ENCODE peak calls at places on chromosomes 3 and 15, in seven cellular contexts. One of them, this sample, is unnamed. For H3K4me1, the result is how much of the 10 kb centered on the place peaks cover.

GRCh38 chr3:112582242-112582874 is 20.5 kb downstream of the SLC35A5 start:
- DNase-seq in PC-9: peak
- DNase-seq in A549: peak
- DNase-seq in SK-N-SH: peak
- DNase-seq in adrenal gland: no peak
- DNase-seq in tibial artery: no peak
- DNase-seq in left lung: no peak
- DNase-seq in this sample: no peak

GRCh38 chr3:131250466-131250865 is 131.1 kb upstream of the NUDT16 start:
- DNase-seq in PC-9: no peak
- DNase-seq in A549: peak
- DNase-seq in SK-N-SH: no peak
- DNase-seq in adrenal gland: no peak
- DNase-seq in tibial artery: no peak
- DNase-seq in left lung: no peak
- DNase-seq in this sample: no peak

GRCh38 chr3:13574798-13575451 is 26.0 kb downstream of the FBLN2 start:
- DNase-seq in PC-9: no peak
- DNase-seq in A549: no peak
- DNase-seq in SK-N-SH: no peak
- DNase-seq in adrenal gland: no peak
- DNase-seq in tibial artery: no peak
- DNase-seq in left lung: peak
- DNase-seq in this sample: peak

GRCh38 chr3:99938270-99938955 is 120.8 kb downstream of the CMSS1 start:
- DNase-seq in PC-9: no peak
- DNase-seq in A549: no peak
- DNase-seq in SK-N-SH: no peak
- DNase-seq in adrenal gland: no peak
- DNase-seq in tibial artery: no peak
- DNase-seq in left lung: no peak
- DNase-seq in this sample: no peak

GRCh38 chr3:134795776-134796312 is 784 bp downstream of the EPHB1 start:
- DNase-seq in PC-9: no peak
- DNase-seq in A549: peak
- DNase-seq in SK-N-SH: peak
- DNase-seq in adrenal gland: no peak
- DNase-seq in tibial artery: no peak
- DNase-seq in left lung: no peak
- DNase-seq in this sample: no peak

GRCh38 chr3:173977747-173978146 is 580.2 kb downstream of the NLGN1 start:
- DNase-seq in PC-9: no peak
- DNase-seq in A549: no peak
- DNase-seq in SK-N-SH: no peak
- DNase-seq in adrenal gland: no peak
- DNase-seq in tibial artery: no peak
- DNase-seq in left lung: no peak
- DNase-seq in this sample: no peak

GRCh38 chr3:70606018-70606417 is 293.6 kb upstream of the MDFIC2 start:
- DNase-seq in PC-9: no peak
- DNase-seq in A549: no peak
- DNase-seq in SK-N-SH: peak
- DNase-seq in adrenal gland: no peak
- DNase-seq in tibial artery: no peak
- DNase-seq in left lung: no peak
- DNase-seq in this sample: no peak

GRCh38 chr3:48011771-48012170 is 4.4 kb downstream of the MAP4 start:
- DNase-seq in PC-9: no peak
- DNase-seq in A549: no peak
- DNase-seq in SK-N-SH: no peak
- DNase-seq in adrenal gland: no peak
- DNase-seq in tibial artery: no peak
- DNase-seq in left lung: no peak
- DNase-seq in this sample: no peak

GRCh38 chr3:185658504-185658912 is 72.4 kb downstream of the SENP2 start:
- DNase-seq in PC-9: peak
- DNase-seq in A549: peak
- DNase-seq in SK-N-SH: no peak
- DNase-seq in adrenal gland: peak
- DNase-seq in tibial artery: peak
- DNase-seq in left lung: no peak
- DNase-seq in this sample: peak

GRCh38 chr15:38411902-38412301 is 42.0 kb upstream of the FAM98B start:
- DNase-seq in PC-9: no peak
- DNase-seq in A549: no peak
- DNase-seq in SK-N-SH: no peak
- DNase-seq in adrenal gland: no peak
- DNase-seq in tibial artery: no peak
- DNase-seq in left lung: no peak
- DNase-seq in this sample: no peak

GRCh38 chr3:127038476-127038875 is 55.6 kb downstream of the PLXNA1 start:
- DNase-seq in PC-9: no peak
- DNase-seq in A549: no peak
- DNase-seq in SK-N-SH: no peak
- DNase-seq in adrenal gland: peak
- DNase-seq in tibial artery: no peak
- DNase-seq in left lung: peak
- DNase-seq in this sample: peak

GRCh38 chr15:78452485-78452884 is 14.5 kb downstream of the IREB2 start:
- DNase-seq in PC-9: no peak
- DNase-seq in A549: no peak
- DNase-seq in SK-N-SH: no peak
- DNase-seq in adrenal gland: no peak
- DNase-seq in tibial artery: no peak
- DNase-seq in left lung: no peak
- DNase-seq in this sample: no peak
- H3K4me1 ChIP-seq in PC-9: under half
- H3K4me1 ChIP-seq in A549: under half
- H3K4me1 ChIP-seq in SK-N-SH: under half
- H3K4me1 ChIP-seq in adrenal gland: half or more
- H3K4me1 ChIP-seq in tibial artery: under half
- H3K4me1 ChIP-seq in left lung: under half
- H3K4me1 ChIP-seq in this sample: under half

DNA sequence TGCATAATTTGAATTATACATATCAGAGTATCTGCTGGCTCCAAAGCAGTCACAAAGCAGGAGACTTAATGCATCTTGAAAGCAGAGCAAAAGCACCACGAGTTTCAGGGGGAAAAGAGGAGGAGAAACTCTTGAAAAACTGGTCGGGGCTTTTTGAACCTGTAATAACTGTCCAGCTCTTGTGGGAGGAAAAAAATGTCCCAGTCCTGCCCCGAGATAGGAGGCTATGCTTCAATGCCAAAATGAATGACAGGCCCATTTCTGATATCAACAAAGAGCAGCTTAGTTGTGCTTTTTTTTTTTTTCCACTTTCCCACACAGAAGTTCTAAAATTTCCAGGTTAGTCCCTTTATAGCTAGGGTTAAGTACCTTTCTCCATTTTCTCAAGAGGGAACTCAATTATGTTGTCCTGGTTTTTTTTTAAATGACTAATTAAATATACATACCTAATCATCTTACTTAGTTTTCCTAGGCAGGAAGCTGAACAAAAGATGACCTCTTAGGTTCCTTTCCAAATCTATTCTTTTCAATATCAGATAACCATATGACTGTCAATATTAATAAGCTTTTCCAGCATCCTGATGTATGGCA is 120.2 kb downstream of the TFDP2 start:
- DNase-seq in PC-9: no peak
- DNase-seq in A549: no peak
- DNase-seq in SK-N-SH: peak
- DNase-seq in adrenal gland: no peak
- DNase-seq in tibial artery: no peak
- DNase-seq in left lung: no peak
- DNase-seq in this sample: no peak
- H3K4me3 ChIP-seq in PC-9: no peak
- H3K4me3 ChIP-seq in A549: no peak
- H3K4me3 ChIP-seq in SK-N-SH: no peak
- H3K4me3 ChIP-seq in adrenal gland: no peak
- H3K4me3 ChIP-seq in tibial artery: no peak
- H3K4me3 ChIP-seq in left lung: no peak
- H3K4me3 ChIP-seq in this sample: no peak

GRCh38 chr15:63517202-63517601 is 12.8 kb downstream of the USP3 start:
- DNase-seq in PC-9: no peak
- DNase-seq in A549: no peak
- DNase-seq in SK-N-SH: no peak
- DNase-seq in adrenal gland: no peak
- DNase-seq in tibial artery: no peak
- DNase-seq in left lung: no peak
- DNase-seq in this sample: no peak
- H3K4me1 ChIP-seq in PC-9: half or more
- H3K4me1 ChIP-seq in A549: half or more
- H3K4me1 ChIP-seq in SK-N-SH: under half
- H3K4me1 ChIP-seq in adrenal gland: half or more
- H3K4me1 ChIP-seq in tibial artery: under half
- H3K4me1 ChIP-seq in left lung: under half
- H3K4me1 ChIP-seq in this sample: under half

DNA sequence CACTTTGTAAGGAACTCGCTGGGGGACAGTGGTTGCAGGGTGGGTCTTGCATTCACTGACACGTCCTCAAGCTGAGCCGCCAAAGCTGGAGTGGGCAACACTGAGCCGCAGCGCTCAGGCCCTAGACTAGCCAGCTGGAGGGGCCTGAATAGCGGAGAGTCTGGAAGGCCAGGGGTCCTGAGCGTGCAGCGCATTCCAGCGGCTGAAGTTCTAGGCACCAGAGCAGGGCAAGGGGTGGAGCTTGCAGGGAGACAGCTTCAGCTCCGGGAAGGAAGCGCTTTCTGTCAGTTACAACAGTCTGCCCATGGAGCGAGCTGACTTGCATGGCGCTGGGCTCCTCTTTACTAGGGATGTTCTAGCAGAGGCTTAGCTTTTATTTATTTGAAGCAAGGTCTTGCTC is 2.7 kb downstream of the MAP6D1 start:
- DNase-seq in PC-9: no peak
- DNase-seq in A549: no peak
- DNase-seq in SK-N-SH: no peak
- DNase-seq in adrenal gland: no peak
- DNase-seq in tibial artery: no peak
- DNase-seq in left lung: no peak
- DNase-seq in this sample: no peak
- H3K4me3 ChIP-seq in PC-9: no peak
- H3K4me3 ChIP-seq in A549: no peak
- H3K4me3 ChIP-seq in SK-N-SH: no peak
- H3K4me3 ChIP-seq in adrenal gland: no peak
- H3K4me3 ChIP-seq in tibial artery: no peak
- H3K4me3 ChIP-seq in left lung: no peak
- H3K4me3 ChIP-seq in this sample: no peak

DNA sequence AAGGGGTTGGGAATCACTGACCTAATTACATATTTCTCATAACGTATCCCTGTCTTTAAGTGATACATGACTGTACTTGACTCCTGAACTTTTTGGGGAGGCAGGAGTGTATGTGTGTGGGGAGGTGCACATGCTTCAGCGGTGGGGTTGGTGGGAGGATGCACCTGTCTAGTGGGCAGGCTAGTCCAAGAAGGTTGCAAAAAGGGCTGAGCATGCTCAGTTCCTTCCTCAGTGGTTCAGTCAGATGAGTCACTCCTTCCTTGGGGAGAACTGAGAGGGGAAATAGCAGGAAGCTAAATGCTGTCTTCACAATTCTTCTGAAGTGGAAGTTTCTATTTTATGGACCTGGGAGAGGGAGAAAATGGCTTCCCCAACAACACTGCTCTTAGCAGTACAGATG is 24.6 kb upstream of the AP4E1 start:
- DNase-seq in PC-9: peak
- DNase-seq in A549: peak
- DNase-seq in SK-N-SH: no peak
- DNase-seq in adrenal gland: peak
- DNase-seq in tibial artery: no peak
- DNase-seq in left lung: no peak
- DNase-seq in this sample: no peak
- H3K4me1 ChIP-seq in PC-9: under half
- H3K4me1 ChIP-seq in A549: half or more
- H3K4me1 ChIP-seq in SK-N-SH: under half
- H3K4me1 ChIP-seq in adrenal gland: under half
- H3K4me1 ChIP-seq in tibial artery: under half
- H3K4me1 ChIP-seq in left lung: under half
- H3K4me1 ChIP-seq in this sample: under half

GRCh38 chr15:65832549-65833364 is 36.5 kb upstream of the RAB11A start:
- DNase-seq in PC-9: peak
- DNase-seq in A549: peak
- DNase-seq in SK-N-SH: peak
- DNase-seq in adrenal gland: peak
- DNase-seq in tibial artery: peak
- DNase-seq in left lung: peak
- DNase-seq in this sample: peak
- H3K4me3 ChIP-seq in PC-9: peak
- H3K4me3 ChIP-seq in A549: peak
- H3K4me3 ChIP-seq in SK-N-SH: no peak
- H3K4me3 ChIP-seq in adrenal gland: no peak
- H3K4me3 ChIP-seq in tibial artery: peak
- H3K4me3 ChIP-seq in left lung: no peak
- H3K4me3 ChIP-seq in this sample: no peak

DNA sequence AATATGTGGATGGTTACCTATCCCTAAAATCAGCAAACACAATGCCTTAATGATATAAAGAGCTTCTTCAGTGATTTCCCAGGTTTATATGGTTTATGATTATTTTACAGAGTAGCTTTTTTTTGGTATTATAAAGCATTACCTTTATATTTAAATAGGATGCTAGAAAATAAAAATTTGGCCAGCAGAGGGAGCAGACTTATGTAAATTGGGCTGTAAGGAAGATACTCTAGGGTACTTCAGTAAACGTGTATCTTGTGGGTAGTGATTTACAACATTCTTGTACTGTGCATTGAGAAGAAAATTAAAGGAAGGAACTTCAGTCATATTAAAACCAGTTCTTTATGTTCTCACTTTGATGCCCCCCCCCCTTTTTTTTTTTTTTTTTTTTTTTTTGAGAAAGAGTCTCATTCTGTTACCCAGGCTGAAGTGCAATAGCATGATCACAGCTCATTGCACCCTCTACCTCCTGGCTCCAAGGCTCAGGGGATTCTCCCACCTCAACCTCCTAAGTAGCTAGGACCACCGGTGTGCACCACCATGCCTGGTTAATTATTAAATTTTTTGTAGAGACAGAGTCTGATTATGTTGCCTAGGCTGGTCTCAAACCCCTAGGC is 167.9 kb downstream of the BBX start:
- DNase-seq in PC-9: no peak
- DNase-seq in A549: peak
- DNase-seq in SK-N-SH: peak
- DNase-seq in adrenal gland: no peak
- DNase-seq in tibial artery: no peak
- DNase-seq in left lung: no peak
- DNase-seq in this sample: no peak
- H3K4me1 ChIP-seq in PC-9: under half
- H3K4me1 ChIP-seq in A549: under half
- H3K4me1 ChIP-seq in SK-N-SH: under half
- H3K4me1 ChIP-seq in adrenal gland: under half
- H3K4me1 ChIP-seq in tibial artery: under half
- H3K4me1 ChIP-seq in left lung: under half
- H3K4me1 ChIP-seq in this sample: under half